ENCODE peak calls at places on chromosomes 16 and 17, in nine cellular contexts. P, X, C, K, W, A, N, E and U are unnamed samples.

GRCh38 chr17:73952136-73952497 is 251.4 kb upstream of the RPL38 start:
- DNase-seq in P (no peak), X (no peak), C (no peak), K (no peak), W (no peak), A (no peak), N (no peak), E (no peak), U (no peak)

GRCh38 chr16:66510711-66511614 is 39.0 kb downstream of the TK2 start:
- DNase-seq in P (no peak), X (peak), C (no peak), K (peak), W (no peak), A (no peak), N (peak), E (peak), U (no peak)

GRCh38 chr16:19486744-19487325 is 35.1 kb downstream of the GDE1 start:
- DNase-seq in P (no peak), X (no peak), C (no peak), K (no peak), W (no peak), A (no peak), N (no peak), E (no peak), U (no peak)

GRCh38 chr17:56870163-56870651 is 36.3 kb downstream of the DGKE start:
- DNase-seq in P (no peak), X (no peak), C (no peak), K (no peak), W (no peak), A (no peak), N (no peak), E (no peak), U (no peak)

GRCh38 chr17:76710863-76711611 is at the start of gene MXRA7:
- DNase-seq in P (no peak), X (peak), C (no peak), K (peak), W (peak), A (peak), N (peak), E (peak), U (peak)

GRCh38 chr16:75227361-75228142 is 8.8 kb downstream of the CTRB1 start:
- DNase-seq in P (no peak), X (no peak), C (no peak), K (no peak), W (no peak), A (no peak), N (no peak), E (no peak), U (no peak)

GRCh38 chr16:86541560-86541959 is 13.5 kb downstream of the MTHFSD start:
- DNase-seq in P (no peak), X (no peak), C (no peak), K (no peak), W (no peak), A (no peak), N (no peak), E (no peak), U (no peak)

GRCh38 chr17:77635176-77635575 is 323.3 kb upstream of the TNRC6C start:
- DNase-seq in P (no peak), X (no peak), C (no peak), K (no peak), W (no peak), A (no peak), N (no peak), E (no peak), U (no peak)

GRCh38 chr17:6712854-6713129 is 377 bp downstream of the SLC13A5 start:
- DNase-seq in P (no peak), X (no peak), C (no peak), K (no peak), W (no peak), A (no peak), N (no peak), E (no peak), U (no peak)

GRCh38 chr16:89981414-89981813 is 32.9 kb downstream of the DEF8 start:
- DNase-seq in P (no peak), X (no peak), C (no peak), K (no peak), W (peak), A (no peak), N (no peak), E (no peak), U (no peak)

GRCh38 chr16:82011199-82011641 is at the start of gene SDR42E1:
- DNase-seq in P (no peak), X (peak), C (no peak), K (peak), W (peak), A (no peak), N (peak), E (peak), U (peak)

GRCh38 chr16:11029948-11030347 is 85.6 kb downstream of the CLEC16A start:
- DNase-seq in P (no peak), X (peak), C (no peak), K (no peak), W (no peak), A (no peak), N (peak), E (no peak), U (peak)

GRCh38 chr17:63033142-63033541 is 67.1 kb downstream of the TANC2 start:
- DNase-seq in P (peak), X (peak), C (no peak), K (no peak), W (no peak), A (no peak), N (no peak), E (no peak), U (no peak)

GRCh38 chr17:7687072-7687907 is at the start of gene TP53:
- DNase-seq in P (peak), X (peak), C (peak), K (peak), W (peak), A (peak), N (peak), E (peak), U (peak)

GRCh38 chr17:65559802-65560627 is 1.4 kb downstream of the AXIN2 start:
- DNase-seq in P (no peak), X (peak), C (no peak), K (peak), W (peak), A (no peak), N (no peak), E (peak), U (no peak)

GRCh38 chr17:82938486-82939212 is 98.8 kb upstream of the ZNF750 start:
- DNase-seq in P (no peak), X (no peak), C (no peak), K (no peak), W (no peak), A (no peak), N (no peak), E (no peak), U (no peak)

GRCh38 chr17:27664606-27664965 is 33.6 kb downstream of the LGALS9 start:
- DNase-seq in P (no peak), X (no peak), C (no peak), K (no peak), W (no peak), A (no peak), N (no peak), E (no peak), U (no peak)

GRCh38 chr17:65589321-65589720 is 27.9 kb upstream of the AXIN2 start:
- DNase-seq in P (no peak), X (no peak), C (no peak), K (no peak), W (no peak), A (no peak), N (no peak), E (no peak), U (no peak)